ENCODE peak calls at places on chromosomes 4 and X, in six cellular contexts. One of them, this sample, is unnamed.
A peak's percentile ranks its signal among the peaks of the same experiment; 100 is the strongest.

GRCh38 chr4:113838421-113838820 is 76.9 kb upstream of the CAMK2D start:
- DNase-seq in A549: no peak
- DNase-seq in K562: no peak
- DNase-seq in ovary: no peak
- DNase-seq in esophagus muscularis mucosa: no peak
- DNase-seq in transverse colon: no peak
- DNase-seq in this sample: no peak

GRCh38 chr4:86961605-86962295 is 26.9 kb downstream of the AFF1 start:
- DNase-seq in A549: peak; percentile 11
- DNase-seq in esophagus muscularis mucosa: no peak
- DNase-seq in K562: peak; percentile 35
- DNase-seq in ovary: no peak
- DNase-seq in transverse colon: peak; percentile 41
- DNase-seq in this sample: no peak

GRCh38 chr4:132227349-132228165 is 921.5 kb upstream of the PCDH10 start:
- DNase-seq in esophagus muscularis mucosa: no peak
- DNase-seq in A549: peak; percentile 62
- DNase-seq in transverse colon: no peak
- DNase-seq in K562: peak; percentile 10
- DNase-seq in ovary: no peak
- DNase-seq in this sample: no peak

GRCh38 chr4:170736710-170737109 is 647.0 kb upstream of the AADAT start:
- DNase-seq in ovary: no peak
- DNase-seq in K562: no peak
- DNase-seq in transverse colon: no peak
- DNase-seq in esophagus muscularis mucosa: no peak
- DNase-seq in A549: no peak
- DNase-seq in this sample: no peak

GRCh38 chr4:124037236-124037635 is 640.6 kb downstream of the SPRY1 start:
- DNase-seq in transverse colon: no peak
- DNase-seq in ovary: no peak
- DNase-seq in K562: no peak
- DNase-seq in esophagus muscularis mucosa: no peak
- DNase-seq in A549: no peak
- DNase-seq in this sample: no peak

GRCh38 chrX:149982310-149982709 is 44.0 kb upstream of the EOLA2 start:
- DNase-seq in A549: no peak
- DNase-seq in K562: no peak
- DNase-seq in transverse colon: no peak
- DNase-seq in ovary: no peak
- DNase-seq in esophagus muscularis mucosa: no peak
- DNase-seq in this sample: no peak

GRCh38 chr4:38728651-38729141 is 54.1 kb downstream of the TLR10 start:
- DNase-seq in A549: peak; percentile 80
- DNase-seq in K562: no peak
- DNase-seq in transverse colon: peak; percentile 85
- DNase-seq in ovary: no peak
- DNase-seq in esophagus muscularis mucosa: no peak
- DNase-seq in this sample: no peak

GRCh38 chrX:50579955-50580354 is 109.3 kb upstream of the DGKK start:
- DNase-seq in esophagus muscularis mucosa: no peak
- DNase-seq in transverse colon: peak; percentile 29
- DNase-seq in ovary: no peak
- DNase-seq in K562: peak; percentile 25
- DNase-seq in A549: peak; percentile 66
- DNase-seq in this sample: no peak

GRCh38 chr4:99180367-99181169 is 36.5 kb upstream of the ADH4 start:
- DNase-seq in esophagus muscularis mucosa: no peak
- DNase-seq in ovary: no peak
- DNase-seq in transverse colon: no peak
- DNase-seq in A549: no peak
- DNase-seq in K562: no peak
- DNase-seq in this sample: peak; percentile 52

GRCh38 chr4:25954293-25954904 is 40.4 kb downstream of the SMIM20 start:
- DNase-seq in esophagus muscularis mucosa: no peak
- DNase-seq in transverse colon: no peak
- DNase-seq in K562: no peak
- DNase-seq in A549: no peak
- DNase-seq in ovary: no peak
- DNase-seq in this sample: no peak

GRCh38 chr4:140626982-140627381 is 58.2 kb upstream of the UCP1 start:
- DNase-seq in K562: no peak
- DNase-seq in ovary: no peak
- DNase-seq in A549: no peak
- DNase-seq in esophagus muscularis mucosa: no peak
- DNase-seq in transverse colon: no peak
- DNase-seq in this sample: no peak

GRCh38 chr4:181702864-181703263 is 540.3 kb upstream of the TENM3 start:
- DNase-seq in K562: no peak
- DNase-seq in transverse colon: no peak
- DNase-seq in A549: no peak
- DNase-seq in esophagus muscularis mucosa: no peak
- DNase-seq in ovary: no peak
- DNase-seq in this sample: no peak

GRCh38 chr4:183596056-183596757 is 62.8 kb downstream of the RWDD4 start:
- DNase-seq in transverse colon: no peak
- DNase-seq in A549: no peak
- DNase-seq in esophagus muscularis mucosa: no peak
- DNase-seq in ovary: no peak
- DNase-seq in K562: no peak
- DNase-seq in this sample: no peak

GRCh38 chrX:66675541-66675940 is 36.7 kb upstream of the EDA2R start:
- DNase-seq in K562: no peak
- DNase-seq in transverse colon: no peak
- DNase-seq in ovary: no peak
- DNase-seq in esophagus muscularis mucosa: no peak
- DNase-seq in A549: no peak
- DNase-seq in this sample: no peak

GRCh38 chr4:168028568-168028967 is 63.8 kb upstream of the ANXA10 start:
- DNase-seq in esophagus muscularis mucosa: no peak
- DNase-seq in ovary: no peak
- DNase-seq in transverse colon: no peak
- DNase-seq in K562: no peak
- DNase-seq in A549: peak; percentile 37
- DNase-seq in this sample: no peak

GRCh38 chr4:169200361-169201030 is 70.3 kb downstream of the SH3RF1 start:
- DNase-seq in A549: no peak
- DNase-seq in ovary: no peak
- DNase-seq in esophagus muscularis mucosa: no peak
- DNase-seq in transverse colon: no peak
- DNase-seq in K562: no peak
- DNase-seq in this sample: no peak

GRCh38 chrX:133005616-133006015 is 47.2 kb upstream of the HS6ST2 start:
- DNase-seq in K562: no peak
- DNase-seq in esophagus muscularis mucosa: no peak
- DNase-seq in A549: no peak
- DNase-seq in transverse colon: no peak
- DNase-seq in ovary: no peak
- DNase-seq in this sample: no peak

DNA sequence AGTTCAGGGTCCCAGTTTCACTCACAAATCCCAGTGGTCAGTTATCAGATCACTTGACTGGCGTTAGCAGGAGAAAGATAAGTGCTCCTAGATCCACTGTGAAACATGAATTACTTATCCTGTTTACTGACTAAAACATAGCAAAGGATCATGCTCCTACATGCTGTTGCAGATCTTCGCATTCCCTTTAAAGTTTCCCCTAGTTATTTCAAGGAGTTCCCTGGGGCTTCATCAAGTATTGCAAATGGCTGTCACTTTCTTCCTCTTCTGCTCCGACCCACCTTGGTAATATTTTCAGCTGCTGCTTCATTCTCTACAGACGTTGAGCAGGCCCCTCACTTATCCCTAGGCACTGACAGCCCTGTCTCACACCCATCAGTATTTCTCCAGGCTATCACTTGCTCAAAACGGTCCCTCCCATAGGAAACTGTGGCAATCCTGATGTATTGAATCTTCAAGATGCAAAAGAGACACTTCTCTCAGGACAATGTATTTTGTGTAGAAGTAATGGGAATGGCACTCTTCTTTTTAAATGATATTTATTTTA is 466.0 kb downstream of the INPP4B start:
- DNase-seq in esophagus muscularis mucosa: no peak
- DNase-seq in ovary: no peak
- DNase-seq in K562: no peak
- DNase-seq in A549: no peak
- DNase-seq in transverse colon: no peak
- DNase-seq in this sample: no peak
- H3K4me1 ChIP-seq in esophagus muscularis mucosa: peaks cover 25% of the 10 kb centered on the region
- H3K4me1 ChIP-seq in ovary: peaks cover 4% of the 10 kb centered on the region
- H3K4me1 ChIP-seq in K562: no peaks in the 10 kb centered on the region
- H3K4me1 ChIP-seq in A549: peaks cover 27% of the 10 kb centered on the region
- H3K4me1 ChIP-seq in transverse colon: peaks cover 3% of the 10 kb centered on the region
- H3K4me1 ChIP-seq in this sample: peaks cover 8% of the 10 kb centered on the region

GRCh38 chr4:126267689-126268088 is 952.9 kb downstream of the FAT4 start:
- DNase-seq in A549: peak; percentile 0
- DNase-seq in transverse colon: no peak
- DNase-seq in ovary: no peak
- DNase-seq in K562: no peak
- DNase-seq in esophagus muscularis mucosa: no peak
- DNase-seq in this sample: no peak
- TF ChIP-seq EP300 in A549: no peak
- TF ChIP-seq EP300 in transverse colon: no peak
- TF ChIP-seq EP300 in ovary: no peak
- TF ChIP-seq EP300 in K562: no peak
- TF ChIP-seq EP300 in esophagus muscularis mucosa: no peak
- TF ChIP-seq EP300 in this sample: no peak

GRCh38 chrX:106802388-106803275 is at the start of gene TBC1D8B:
- DNase-seq in esophagus muscularis mucosa: peak; percentile 91
- DNase-seq in K562: peak; percentile 13
- DNase-seq in A549: peak; percentile 89
- DNase-seq in transverse colon: peak; percentile 80
- DNase-seq in ovary: peak; percentile 79
- DNase-seq in this sample: peak; percentile 71
- H3K27ac ChIP-seq in esophagus muscularis mucosa: peak within 1 kb of the TSS; percentile 21
- H3K27ac ChIP-seq in K562: no peak within 1 kb of the TSS
- H3K27ac ChIP-seq in A549: peak within 1 kb of the TSS; percentile 78
- H3K27ac ChIP-seq in transverse colon: peak within 1 kb of the TSS; percentile 66
- H3K27ac ChIP-seq in ovary: no peak within 1 kb of the TSS
- H3K27ac ChIP-seq in this sample: peak within 1 kb of the TSS; percentile 64

DNA sequence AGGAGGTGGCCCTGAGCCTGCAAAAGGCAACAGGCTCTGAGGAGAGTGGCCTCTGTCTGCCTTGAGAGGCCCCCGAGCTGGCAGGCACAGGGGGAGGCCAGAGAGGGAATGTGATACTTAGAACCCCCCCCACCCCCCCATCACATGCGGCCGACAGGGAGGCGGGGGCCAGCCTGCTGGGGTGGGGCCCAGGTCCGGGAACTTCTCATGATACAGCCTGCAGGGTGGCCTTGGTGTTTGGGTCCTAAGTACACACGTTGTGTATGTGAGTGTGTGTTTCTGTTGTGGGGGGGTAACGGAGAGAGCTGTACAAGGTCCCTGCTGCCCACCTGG is 19.7 kb downstream of the SH3BP2 start:
- DNase-seq in transverse colon: no peak
- DNase-seq in esophagus muscularis mucosa: no peak
- DNase-seq in ovary: no peak
- DNase-seq in A549: no peak
- DNase-seq in K562: no peak
- DNase-seq in this sample: no peak
- H3K4me1 ChIP-seq in transverse colon: peaks cover 11% of the 10 kb centered on the region
- H3K4me1 ChIP-seq in esophagus muscularis mucosa: peaks cover 61% of the 10 kb centered on the region
- H3K4me1 ChIP-seq in ovary: peaks cover 18% of the 10 kb centered on the region
- H3K4me1 ChIP-seq in A549: no peaks in the 10 kb centered on the region
- H3K4me1 ChIP-seq in K562: no peaks in the 10 kb centered on the region
- H3K4me1 ChIP-seq in this sample: no peaks in the 10 kb centered on the region

This sample was measured in tibial nerve.